ENCODE peak calls at places on chromosomes 6 and 20, in seven cellular contexts. W, S, G, J, L, T and E are unnamed samples.

GRCh38 chr6:16337280-16337975 is 99.0 kb downstream of the GMPR start:
- DNase-seq in S (no peak), J (no peak), W (peak), T (no peak), G (no peak), L (no peak), E (peak)

GRCh38 chr20:21396045-21396893 is 1.1 kb downstream of the NKX2-4 start:
- DNase-seq in G (no peak), J (no peak), W (no peak), T (peak), S (peak), L (no peak), E (no peak)

GRCh38 chr20:237479-237878 is 10.4 kb downstream of the DEFB129 start:
- DNase-seq in L (no peak), G (no peak), T (peak), S (no peak), J (no peak), W (no peak), E (no peak)

GRCh38 chr6:150673720-150674361 is 74.2 kb downstream of the PLEKHG1 start:
- DNase-seq in S (no peak), T (no peak), W (no peak), L (no peak), J (no peak), G (no peak), E (no peak)

GRCh38 chr20:63215101-63216040 is 560 bp downstream of the YTHDF1 start:
- DNase-seq in T (peak), S (peak), J (peak), W (no peak), G (peak), L (peak), E (peak)

GRCh38 chr6:107600936-107601335 is 111.0 kb downstream of the SOBP start:
- DNase-seq in L (peak), J (peak), S (peak), W (no peak), T (no peak), G (peak), E (no peak)

GRCh38 chr6:40054602-40055001 is 120.3 kb upstream of the MOCS1 start:
- DNase-seq in L (no peak), G (no peak), T (no peak), W (no peak), S (no peak), J (peak), E (no peak)

GRCh38 chr20:18750735-18751134 is 62.8 kb upstream of the SCP2D1 start:
- DNase-seq in L (no peak), J (no peak), G (no peak), S (no peak), T (no peak), W (no peak), E (peak)

GRCh38 chr6:1170793-1171192 is 141.1 kb upstream of the FOXQ1 start:
- DNase-seq in T (no peak), L (peak), S (no peak), G (no peak), J (no peak), W (no peak), E (no peak)

GRCh38 chr20:25280574-25281535 is 33.0 kb downstream of the PYGB start:
- DNase-seq in L (no peak), S (no peak), W (peak), J (no peak), T (no peak), G (no peak), E (no peak)

GRCh38 chr20:57399587-57400261 is 8.5 kb downstream of the RBM38 start:
- DNase-seq in S (no peak), G (no peak), T (peak), J (no peak), L (no peak), W (no peak), E (no peak)

GRCh38 chr6:166097914-166098522 is 69.6 kb downstream of the TBXT start:
- DNase-seq in L (peak), G (peak), S (peak), W (no peak), T (peak), J (peak), E (peak)

GRCh38 chr6:106642476-106642875 is 13.1 kb downstream of the QRSL1 start:
- DNase-seq in S (no peak), J (no peak), T (no peak), L (no peak), G (no peak), W (no peak), E (peak)

GRCh38 chr6:37612475-37612874 is 85.2 kb downstream of the MDGA1 start:
- DNase-seq in J (no peak), S (no peak), L (no peak), T (no peak), G (no peak), W (no peak), E (no peak)

GRCh38 chr6:41597246-41598000 is 40.8 kb upstream of the MDFI start:
- DNase-seq in J (no peak), G (no peak), S (no peak), W (no peak), L (no peak), T (no peak), E (no peak)

GRCh38 chr20:59560588-59561227 is 43.6 kb upstream of the PHACTR3 start:
- DNase-seq in L (no peak), J (no peak), T (no peak), W (no peak), G (peak), S (no peak), E (peak)

GRCh38 chr6:162151050-162151658 is 576.4 kb downstream of the PRKN start:
- DNase-seq in S (no peak), L (no peak), T (no peak), G (no peak), W (no peak), J (no peak), E (peak)

GRCh38 chr6:30881987-30882763 is 2.1 kb upstream of the DDR1 start:
- DNase-seq in S (no peak), J (peak), W (no peak), L (peak), G (no peak), T (no peak), E (no peak)

GRCh38 chr6:169577974-169578373 is 123.9 kb downstream of the WDR27 start:
- DNase-seq in J (no peak), W (no peak), S (no peak), G (no peak), L (no peak), T (no peak), E (no peak)

GRCh38 chr20:15834857-15835256 is 738.4 kb downstream of the KIF16B start:
- DNase-seq in G (no peak), J (peak), S (no peak), T (no peak), L (no peak), W (no peak), E (peak)

GRCh38 chr6:168557512-168557911 is 116.5 kb downstream of the SMOC2 start:
- DNase-seq in T (no peak), S (no peak), W (no peak), J (no peak), L (no peak), G (no peak), E (no peak)

GRCh38 chr6:168314948-168315347 is 4.6 kb downstream of the DACT2 start:
- DNase-seq in L (peak), G (peak), J (peak), S (no peak), W (no peak), T (no peak), E (peak)

GRCh38 chr6:160735523-160735922 is 33.5 kb downstream of the PLG start:
- DNase-seq in J (no peak), L (no peak), W (no peak), G (no peak), T (no peak), S (no peak), E (no peak)

GRCh38 chr6:90028080-90028778 is 134.0 kb downstream of the GJA10 start:
- DNase-seq in T (no peak), S (no peak), W (no peak), J (no peak), L (no peak), G (no peak), E (no peak)

GRCh38 chr6:44126320-44127149 is 717 bp downstream of the MRPL14 start:
- DNase-seq in S (peak), W (no peak), T (peak), J (peak), G (peak), L (peak), E (peak)

GRCh38 chr6:4017847-4018193 is 61.1 kb downstream of the FAM217A start:
- DNase-seq in J (peak), G (peak), L (peak), W (no peak), T (no peak), S (no peak), E (no peak)

GRCh38 chr20:32672315-32672981 is 1.3 kb downstream of the C20orf203 start:
- DNase-seq in S (no peak), W (no peak), T (no peak), J (no peak), G (no peak), L (no peak), E (no peak)

GRCh38 chr6:133769463-133769862 is 119.5 kb upstream of the TCF21 start:
- DNase-seq in J (no peak), S (no peak), W (no peak), T (no peak), L (no peak), G (no peak), E (no peak)

GRCh38 chr6:15296735-15297134 is 50.9 kb downstream of the JARID2 start:
- DNase-seq in T (peak), G (no peak), S (no peak), L (no peak), J (no peak), W (no peak), E (no peak)

GRCh38 chr20:58706975-58707681 is 14.5 kb downstream of the NPEPL1 start:
- DNase-seq in T (no peak), J (no peak), L (no peak), W (no peak), S (no peak), G (no peak), E (no peak)

GRCh38 chr6:3389390-3390167 is 67.3 kb downstream of the SLC22A23 start:
- DNase-seq in T (no peak), G (no peak), W (no peak), J (no peak), S (no peak), L (no peak), E (peak)

GRCh38 chr6:113248532-113248931 is 608.6 kb upstream of the MARCKS start:
- DNase-seq in S (no peak), G (no peak), L (no peak), W (no peak), T (no peak), J (no peak), E (no peak)